ENCODE peak calls at places on chromosomes 12 and 14, in five cellular contexts. N is endodermal cell; S is NCI-H748 treated with DMSO at 0.1 percent for 48 hours; L is activated CD4-positive, alpha-beta T cell treated with anti-CD3 and anti-CD28 coated beads, Interleukin-2, amount 50 U/mL, for 4 hours; U is astrocyte of the spinal cord. O is an unnamed sample.

GRCh38 chr12:45464699-45465098 is 248.8 kb downstream of the ANO6 start:
- DNase-seq in U (no peak), N (peak), S (no peak), L (no peak), O (peak)

GRCh38 chr12:122471324-122472226 is 29.2 kb downstream of the ZCCHC8 start:
- DNase-seq in N (no peak), L (no peak), S (peak), U (peak), O (peak)

GRCh38 chr12:108826807-108827721 is 30.3 kb downstream of the SSH1 start:
- DNase-seq in N (no peak), S (no peak), L (no peak), U (no peak), O (peak)

GRCh38 chr12:50110762-50111416 is 1.1 kb upstream of the COX14 start:
- DNase-seq in L (no peak), N (peak), S (no peak), U (no peak), O (peak)

GRCh38 chr14:69039287-69039628 is 60.2 kb upstream of the ACTN1 start:
- DNase-seq in U (peak), L (no peak), N (no peak), S (no peak), O (peak)

GRCh38 chr12:77113971-77114370 is 48.6 kb upstream of the E2F7 start:
- DNase-seq in L (no peak), U (peak), S (no peak), N (no peak), O (no peak)

GRCh38 chr12:24898606-24899005 is 50.3 kb downstream of the BCAT1 start:
- DNase-seq in U (no peak), S (no peak), L (no peak), N (no peak), O (peak)

GRCh38 chr14:39469094-39469710 is 37.0 kb upstream of the FBXO33 start:
- DNase-seq in N (peak), U (no peak), S (no peak), L (peak), O (no peak)

GRCh38 chr12:79549531-79550271 is 141.1 kb downstream of the PAWR start:
- DNase-seq in S (no peak), L (no peak), N (no peak), U (peak), O (peak)

GRCh38 chr14:96799489-96800056 is 2.4 kb downstream of the VRK1 start:
- DNase-seq in L (no peak), N (no peak), S (no peak), U (no peak), O (no peak)

GRCh38 chr14:23409475-23409874 is 1.4 kb upstream of the MYH6 start:
- DNase-seq in N (no peak), S (no peak), U (no peak), L (no peak), O (no peak)

GRCh38 chr14:61196792-61197191 is 84.3 kb downstream of the TMEM30B start:
- DNase-seq in L (no peak), S (peak), N (no peak), U (no peak), O (no peak)

GRCh38 chr14:68230941-68231717 is 411.6 kb downstream of the RAD51B start:
- DNase-seq in L (no peak), S (no peak), U (peak), N (no peak), O (peak)

GRCh38 chr14:32246751-32247150 is 43.7 kb upstream of the RNU6-8 start:
- DNase-seq in L (no peak), N (no peak), S (no peak), U (no peak), O (no peak)

GRCh38 chr14:21534576-21534975 is 8.4 kb upstream of the SALL2 start:
- DNase-seq in S (no peak), U (no peak), N (peak), L (no peak), O (no peak)

GRCh38 chr12:3730111-3730510 is 22.8 kb downstream of the CRACR2A start:
- DNase-seq in U (no peak), L (no peak), N (no peak), S (no peak), O (no peak)

GRCh38 chr12:45745861-45746277 is 16.4 kb downstream of the ARID2 start:
- DNase-seq in U (peak), N (no peak), S (no peak), L (no peak), O (peak)

GRCh38 chr14:90508536-90509254 is 111.9 kb downstream of the CALM1 start:
- DNase-seq in L (no peak), S (no peak), U (no peak), N (no peak), O (no peak)

GRCh38 chr12:124862768-124863408 is 776 bp downstream of the SCARB1 start:
- DNase-seq in S (peak), N (peak), U (no peak), L (no peak), O (peak)

GRCh38 chr12:80472912-80473500 is 29.0 kb downstream of the PTPRQ start:
- DNase-seq in U (peak), L (no peak), S (peak), N (peak), O (peak)

GRCh38 chr12:43737646-43738045 is 20.9 kb downstream of the PUS7L start:
- DNase-seq in L (no peak), S (no peak), U (peak), N (no peak), O (peak)

GRCh38 chr14:103522028-103522581 is 525 bp downstream of the CKB start:
- DNase-seq in N (peak), L (no peak), U (no peak), S (peak), O (no peak)

GRCh38 chr12:51972849-51973273 is 21.4 kb downstream of the ACVR1B start:
- DNase-seq in L (peak), U (peak), N (no peak), S (no peak), O (peak)

GRCh38 chr12:62914443-62914909 is 20.5 kb downstream of the PPM1H start:
- DNase-seq in S (no peak), L (no peak), N (peak), U (no peak), O (no peak)

GRCh38 chr14:35088514-35088913 is 33.3 kb downstream of the PPP2R3C start:
- DNase-seq in L (no peak), S (no peak), U (no peak), N (no peak), O (peak)

GRCh38 chr14:48690349-48690748 is 895.8 kb downstream of the RPS29 start:
- DNase-seq in L (no peak), U (no peak), S (no peak), N (no peak), O (peak)

GRCh38 chr12:69527506-69528272 is 57.5 kb downstream of the FRS2 start:
- DNase-seq in L (no peak), S (no peak), U (peak), N (no peak), O (peak)

GRCh38 chr12:14454098-14454907 is 88.8 kb downstream of the ATF7IP start:
- DNase-seq in N (peak), L (no peak), U (peak), S (no peak), O (peak)

GRCh38 chr12:87185367-87185766 is 843.8 kb downstream of the C12orf50 start:
- DNase-seq in N (no peak), U (no peak), L (no peak), S (no peak), O (no peak)

GRCh38 chr14:76867536-76868452 is 41.6 kb downstream of the LRRC74A start:
- DNase-seq in S (no peak), U (no peak), N (no peak), L (peak), O (no peak)